ENCODE peak calls at places on chromosomes 3 and 15, in eight cellular contexts. U, H, G, B, W, R, S and Z are unnamed samples.

GRCh38 chr3:58973796-58974195 is 76.0 kb downstream of the CFAP20DC start:
- DNase-seq in U (no peak), H (no peak), G (no peak), B (no peak), W (no peak), R (peak; percentile 56), S (no peak), Z (no peak)

GRCh38 chr15:22871481-22872076 is 33.1 kb downstream of the NIPA2 start:
- DNase-seq in U (no peak), H (no peak), G (no peak), B (no peak), W (no peak), R (no peak), S (no peak), Z (no peak)

GRCh38 chr15:80970018-80970657 is 19.5 kb downstream of the MESD start:
- DNase-seq in U (peak; percentile 35), H (no peak), G (peak; percentile 82), B (no peak), W (peak; percentile 52), R (no peak), S (peak; percentile 39), Z (no peak)

GRCh38 chr15:49045691-49046112 is 544 bp downstream of the SECISBP2L start:
- DNase-seq in U (no peak), H (peak; percentile 59), G (no peak), B (no peak), W (peak; percentile 30), R (peak; percentile 43), S (no peak), Z (no peak)

GRCh38 chr3:62667714-62668113 is 207.5 kb downstream of the CADPS start:
- DNase-seq in U (no peak), H (no peak), G (no peak), B (no peak), W (no peak), R (no peak), S (no peak), Z (no peak)

GRCh38 chr3:5332270-5332956 is 144.9 kb downstream of the EDEM1 start:
- DNase-seq in U (no peak), H (no peak), G (no peak), B (no peak), W (no peak), R (no peak), S (no peak), Z (no peak)

GRCh38 chr3:190514163-190515153 is 573 bp downstream of the IL1RAP start:
- DNase-seq in U (peak; percentile 10), H (peak; percentile 31), G (peak; percentile 79), B (peak; percentile 76), W (peak; percentile 36), R (peak; percentile 49), S (no peak), Z (peak; percentile 61)

GRCh38 chr15:59223736-59224135 is 17.1 kb downstream of the LDHAL6B start:
- DNase-seq in U (no peak), H (no peak), G (no peak), B (no peak), W (no peak), R (no peak), S (no peak), Z (no peak)

GRCh38 chr3:80023010-80023409 is 255.2 kb upstream of the ROBO1 start:
- DNase-seq in U (no peak), H (no peak), G (no peak), B (no peak), W (no peak), R (no peak), S (no peak), Z (no peak)

GRCh38 chr3:131454501-131454900 is 48.3 kb downstream of the MRPL3 start:
- DNase-seq in U (no peak), H (no peak), G (no peak), B (no peak), W (no peak), R (peak; percentile 55), S (no peak), Z (no peak)

GRCh38 chr3:31004025-31004678 is 109.7 kb upstream of the GADL1 start:
- DNase-seq in U (no peak), H (no peak), G (no peak), B (no peak), W (no peak), R (peak; percentile 98), S (no peak), Z (no peak)

GRCh38 chr15:46312133-46312740 is 677.4 kb downstream of the SQOR start:
- DNase-seq in U (peak; percentile 5), H (peak; percentile 31), G (no peak), B (peak; percentile 59), W (peak; percentile 65), R (peak; percentile 2), S (peak; percentile 8), Z (peak; percentile 67)

GRCh38 chr3:19652336-19652735 is 281.7 kb downstream of the EFHB start:
- DNase-seq in U (no peak), H (no peak), G (no peak), B (no peak), W (no peak), R (no peak), S (no peak), Z (no peak)

GRCh38 chr15:40091861-40092415 is 16.7 kb downstream of the BMF start:
- DNase-seq in U (no peak), H (no peak), G (no peak), B (no peak), W (no peak), R (no peak), S (no peak), Z (no peak)

GRCh38 chr3:126348308-126348920 is 8.8 kb downstream of the KLF15 start:
- DNase-seq in U (no peak), H (no peak), G (peak; percentile 56), B (peak; percentile 24), W (no peak), R (no peak), S (no peak), Z (no peak)

GRCh38 chr15:39323157-39323556 is 257.7 kb upstream of the THBS1 start:
- DNase-seq in U (no peak), H (no peak), G (no peak), B (no peak), W (no peak), R (no peak), S (no peak), Z (no peak)

GRCh38 chr3:170420307-170420821 is 1.7 kb downstream of the CLDN11 start:
- DNase-seq in U (no peak), H (no peak), G (no peak), B (no peak), W (no peak), R (peak; percentile 42), S (no peak), Z (no peak)

GRCh38 chr15:38059665-38060064 is 125.2 kb downstream of the TMCO5A start:
- DNase-seq in U (no peak), H (no peak), G (no peak), B (no peak), W (no peak), R (peak; percentile 57), S (no peak), Z (no peak)

GRCh38 chr3:135324246-135324645 is 529.2 kb downstream of the EPHB1 start:
- DNase-seq in U (no peak), H (no peak), G (no peak), B (no peak), W (no peak), R (no peak), S (no peak), Z (no peak)

GRCh38 chr15:73305331-73306211 is 63.2 kb downstream of the HCN4 start:
- DNase-seq in U (no peak), H (no peak), G (no peak), B (no peak), W (peak; percentile 47), R (peak; percentile 46), S (peak; percentile 61), Z (no peak)

GRCh38 chr3:120741837-120742197 is 499 bp downstream of the RABL3 start:
- DNase-seq in U (no peak), H (no peak), G (no peak), B (no peak), W (no peak), R (no peak), S (peak; percentile 18), Z (no peak)

GRCh38 chr3:50264964-50265485 is 3.9 kb upstream of the SEMA3B start:
- DNase-seq in U (no peak), H (no peak), G (no peak), B (no peak), W (peak; percentile 46), R (no peak), S (peak; percentile 79), Z (no peak)

GRCh38 chr3:136731274-136731884 is 20.8 kb downstream of the STAG1 start:
- DNase-seq in U (no peak), H (no peak), G (no peak), B (no peak), W (no peak), R (no peak), S (no peak), Z (no peak)

DNA sequence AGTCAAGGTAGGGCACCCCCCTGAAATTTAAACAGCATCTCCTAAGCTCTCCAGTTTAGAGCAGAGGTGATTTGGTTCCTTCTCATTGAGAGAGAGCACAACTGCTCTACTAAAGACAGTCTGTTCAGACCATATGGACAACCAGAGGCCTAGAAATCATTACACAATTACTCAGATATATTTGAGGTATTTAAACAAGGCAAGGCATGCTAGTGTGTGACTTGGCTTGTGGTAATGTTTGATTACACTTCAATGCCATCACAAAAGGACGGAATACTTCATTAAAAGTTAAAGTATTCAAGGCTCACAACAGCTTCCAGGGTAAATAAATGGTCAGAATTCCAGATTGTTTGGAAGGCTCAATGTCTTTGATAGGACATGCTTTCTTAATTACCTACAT is 110.2 kb downstream of the LRTM1 start:
- DNase-seq in U (no peak), H (no peak), G (no peak), B (no peak), W (no peak), R (peak; percentile 76), S (no peak), Z (no peak)
- H3K27me3 ChIP-seq in U (no peaks in the 10 kb centered on the region), H (no peaks in the 10 kb centered on the region), G (no peaks in the 10 kb centered on the region), B (no peaks in the 10 kb centered on the region), W (no peaks in the 10 kb centered on the region), R (no peaks in the 10 kb centered on the region), S (no peaks in the 10 kb centered on the region), Z (no peaks in the 10 kb centered on the region)

GRCh38 chr15:78714890-78715289 is 73.9 kb upstream of the CHRNB4 start:
- DNase-seq in U (no peak), H (no peak), G (no peak), B (no peak), W (no peak), R (no peak), S (no peak), Z (no peak)
- H3K27ac ChIP-seq in U (no peak overlapping the region), H (no peak overlapping the region), G (no peak overlapping the region), B (no peak overlapping the region), W (no peak overlapping the region), R (no peak overlapping the region), S (no peak overlapping the region), Z (no peak overlapping the region)

GRCh38 chr3:13882876-13883275 is 3.0 kb upstream of the WNT7A start:
- DNase-seq in U (no peak), H (no peak), G (peak; percentile 32), B (no peak), W (no peak), R (no peak), S (no peak), Z (no peak)
- H3K27me3 ChIP-seq in U (peaks cover 16% of the 10 kb centered on the region), H (peaks cover 24% of the 10 kb centered on the region), G (peaks cover 61% of the 10 kb centered on the region), B (peaks cover 43% of the 10 kb centered on the region), W (peaks cover 8% of the 10 kb centered on the region), R (peaks cover 54% of the 10 kb centered on the region), S (peaks cover 14% of the 10 kb centered on the region), Z (no peaks in the 10 kb centered on the region)

DNA sequence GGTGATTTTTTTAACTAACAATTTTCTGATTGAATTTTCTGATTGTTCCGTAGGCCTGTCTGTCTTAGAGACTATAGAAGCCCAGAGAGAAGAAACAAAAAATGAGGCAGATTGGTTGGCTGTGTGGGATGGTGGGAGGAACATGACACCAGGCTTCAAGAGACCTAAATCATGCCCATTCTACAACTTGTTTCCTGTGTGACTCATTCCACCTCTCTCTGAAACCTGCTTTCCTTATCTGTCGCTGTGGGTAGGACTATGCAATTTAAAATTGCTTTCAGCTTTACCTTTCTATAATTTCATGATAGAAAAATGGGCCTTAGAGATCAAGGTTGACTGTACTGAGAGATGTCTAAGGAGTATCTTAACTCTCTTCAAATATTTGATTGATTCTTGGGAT is 44.5 kb downstream of the OXNAD1 start:
- DNase-seq in U (peak; percentile 55), H (no peak), G (no peak), B (no peak), W (no peak), R (peak; percentile 82), S (peak; percentile 57), Z (no peak)
- H3K27ac ChIP-seq in U (peak overlapping the region; percentile 81), H (no peak overlapping the region), G (no peak overlapping the region), B (no peak overlapping the region), W (no peak overlapping the region), R (no peak overlapping the region), S (no peak overlapping the region), Z (no peak overlapping the region)